ENCODE peak calls at places on chromosomes 3 and 15, in five cellular contexts. J is CD8-positive, alpha-beta T cell; R is neural progenitor cell; Q is cardiac fibroblast; K is ovary. Y is an unnamed sample.

GRCh38 chr3:160437083-160437455 is 12.5 kb downstream of the TRIM59 start:
- DNase-seq in J (no peak), R (no peak), Q (no peak), K (no peak), Y (no peak)

GRCh38 chr15:38745611-38746010 is 181.0 kb upstream of the RASGRP1 start:
- DNase-seq in J (no peak), R (no peak), Q (no peak), K (no peak), Y (no peak)

GRCh38 chr3:188188911-188189310 is 35.0 kb downstream of the LPP start:
- DNase-seq in J (no peak), R (no peak), Q (no peak), K (no peak), Y (no peak)

GRCh38 chr3:55434789-55435188 is 52.3 kb downstream of the WNT5A start:
- DNase-seq in J (no peak), R (peak), Q (peak), K (no peak), Y (peak)

GRCh38 chr15:64161688-64162477 is 939 bp downstream of the PPIB start:
- DNase-seq in J (no peak), R (no peak), Q (no peak), K (no peak), Y (no peak)

GRCh38 chr3:64244011-64244942 is 19.0 kb upstream of the PRICKLE2 start:
- DNase-seq in J (no peak), R (no peak), Q (no peak), K (no peak), Y (peak)

GRCh38 chr3:135690664-135691063 is 274.9 kb upstream of the PPP2R3A start:
- DNase-seq in J (no peak), R (peak), Q (no peak), K (no peak), Y (no peak)

GRCh38 chr15:43953402-43953801 is 126.6 kb downstream of the WDR76 start:
- DNase-seq in J (no peak), R (no peak), Q (no peak), K (no peak), Y (no peak)

GRCh38 chr15:81170504-81170903 is 26.2 kb upstream of the IL16 start:
- DNase-seq in J (no peak), R (no peak), Q (peak), K (no peak), Y (peak)

GRCh38 chr15:47674576-47675232 is 42.6 kb upstream of the SEMA6D start:
- DNase-seq in J (no peak), R (peak), Q (no peak), K (no peak), Y (no peak)

GRCh38 chr3:150599611-150600297 is 3.4 kb upstream of the SELENOT start:
- DNase-seq in J (no peak), R (no peak), Q (peak), K (no peak), Y (peak)

GRCh38 chr15:88664151-88664778 is 25.4 kb downstream of the ISG20 start:
- DNase-seq in J (no peak), R (no peak), Q (peak), K (no peak), Y (no peak)

GRCh38 chr15:85095566-85095965 is 113.9 kb downstream of the PDE8A start:
- DNase-seq in J (no peak), R (no peak), Q (no peak), K (no peak), Y (no peak)

GRCh38 chr3:112860898-112861297 is 14.2 kb upstream of the CD200R1L start:
- DNase-seq in J (no peak), R (no peak), Q (no peak), K (no peak), Y (no peak)

GRCh38 chr3:189625071-189625470 is 6.1 kb upstream of the TP63 start:
- DNase-seq in J (no peak), R (no peak), Q (no peak), K (no peak), Y (no peak)

GRCh38 chr3:123134671-123135070 is 67.1 kb upstream of the SEC22A start:
- DNase-seq in J (no peak), R (no peak), Q (no peak), K (no peak), Y (no peak)

GRCh38 chr3:151308089-151308488 is 8.5 kb downstream of the GPR87 start:
- DNase-seq in J (no peak), R (no peak), Q (no peak), K (no peak), Y (peak)

GRCh38 chr15:50767332-50767861 is 1.9 kb upstream of the SPPL2A start:
- DNase-seq in J (no peak), R (no peak), Q (no peak), K (no peak), Y (no peak)

GRCh38 chr3:55296781-55297180 is 190.3 kb downstream of the WNT5A start:
- DNase-seq in J (no peak), R (no peak), Q (no peak), K (no peak), Y (peak)

GRCh38 chr15:33860749-33861148 is 107.5 kb upstream of the CHRM5 start:
- DNase-seq in J (no peak), R (no peak), Q (peak), K (no peak), Y (peak)

GRCh38 chr3:189042832-189043231 is 128.9 kb upstream of the TPRG1 start:
- DNase-seq in J (no peak), R (no peak), Q (no peak), K (no peak), Y (no peak)

GRCh38 chr3:50238549-50239026 is 2.6 kb downstream of the GNAI2 start:
- DNase-seq in J (no peak), R (no peak), Q (no peak), K (peak), Y (peak)
- H3K4me3 ChIP-seq in J (peak), R (peak), Q (peak), K (peak), Y (peak)

GRCh38 chr15:57762302-57762701 is 55.8 kb downstream of the POLR2M start:
- DNase-seq in J (no peak), R (no peak), Q (no peak), K (no peak), Y (no peak)
- TF ChIP-seq CTCF in J (no peak), R (no peak), Q (peak), K (no peak), Y (peak)

DNA sequence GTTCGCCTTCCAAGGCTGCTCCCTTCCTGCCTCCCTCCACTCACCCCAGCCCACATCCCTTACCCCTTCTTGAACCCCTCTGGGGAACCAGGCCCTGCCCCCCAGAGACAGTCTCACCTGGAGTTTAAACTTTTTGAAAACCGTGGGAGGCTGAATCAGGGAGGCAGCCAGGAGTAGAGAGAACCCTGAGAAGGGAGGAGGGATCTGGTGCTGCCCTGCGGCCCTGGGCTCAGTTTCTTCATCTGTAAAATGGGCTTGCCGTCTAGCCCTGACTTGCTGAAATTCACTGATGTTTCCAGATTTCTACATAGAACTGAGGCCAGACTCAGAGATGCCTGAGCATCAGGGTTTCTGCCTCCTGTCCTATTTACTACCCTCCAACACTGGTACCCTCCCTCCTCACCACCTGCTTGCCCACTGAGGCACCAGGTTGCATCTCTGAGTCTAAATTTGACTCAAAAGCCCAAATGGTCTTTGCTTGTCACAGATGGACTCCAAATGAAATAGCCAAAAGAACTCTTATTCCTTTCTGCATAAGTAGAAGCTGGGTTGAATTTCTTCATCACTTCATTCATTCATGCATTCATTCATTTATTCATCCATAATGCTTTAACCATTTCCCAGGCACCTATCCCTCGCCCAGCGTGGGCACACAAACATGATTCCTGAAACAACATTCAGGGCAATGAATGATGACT is 11.9 kb upstream of the STRA6 start:
- DNase-seq in J (no peak), R (no peak), Q (no peak), K (no peak), Y (no peak)
- H3K4me3 ChIP-seq in J (no peak), R (no peak), Q (no peak), K (no peak), Y (no peak)

GRCh38 chr15:70427120-70427519 is 329.4 kb upstream of the TLE3 start:
- DNase-seq in J (no peak), R (no peak), Q (peak), K (no peak), Y (no peak)
- TF ChIP-seq CTCF in J (no peak), R (no peak), Q (no peak), K (no peak), Y (no peak)